ENCODE peak calls at places on chromosomes 4 and X, in seven cellular contexts. W is heart left ventricle, K is SJSA1, G is MM.1S, M is PC-9, O is tibial nerve, N is psoas muscle. U is an unnamed sample.

GRCh38 chrX:112840382-112841113 is at the start of gene AMOT:
- DNase-seq in W (peak), K (peak), G (peak), M (peak), O (peak), N (peak), U (peak)

GRCh38 chr4:73603307-73603710 is 16.9 kb downstream of the RASSF6 start:
- DNase-seq in W (no peak), K (no peak), G (no peak), M (no peak), O (no peak), N (no peak), U (no peak)

GRCh38 chr4:38687571-38688011 is 23.6 kb downstream of the KLF3 start:
- DNase-seq in W (no peak), K (no peak), G (no peak), M (no peak), O (no peak), N (no peak), U (no peak)

GRCh38 chrX:37745354-37745753 is 34.5 kb upstream of the CYBB start:
- DNase-seq in W (peak), K (peak), G (peak), M (peak), O (peak), N (peak), U (peak)

GRCh38 chr4:156705291-156705690 is 266.3 kb downstream of the PDGFC start:
- DNase-seq in W (no peak), K (no peak), G (no peak), M (no peak), O (no peak), N (no peak), U (no peak)

GRCh38 chrX:133364201-133364600 is 51.1 kb downstream of the GPC4 start:
- DNase-seq in W (no peak), K (no peak), G (no peak), M (no peak), O (no peak), N (no peak), U (no peak)

GRCh38 chrX:9775930-9776329 is 10.3 kb upstream of the GPR143 start:
- DNase-seq in W (no peak), K (no peak), G (peak), M (no peak), O (no peak), N (no peak), U (no peak)

GRCh38 chr4:87211249-87211952 is 9.0 kb downstream of the KLHL8 start:
- DNase-seq in W (no peak), K (no peak), G (no peak), M (no peak), O (no peak), N (no peak), U (no peak)

GRCh38 chr4:98706200-98706813 is 47.9 kb upstream of the TSPAN5 start:
- DNase-seq in W (no peak), K (no peak), G (no peak), M (no peak), O (no peak), N (no peak), U (no peak)

GRCh38 chr4:176841730-176842129 is 49.0 kb upstream of the VEGFC start:
- DNase-seq in W (no peak), K (no peak), G (no peak), M (no peak), O (no peak), N (no peak), U (no peak)

GRCh38 chrX:39196192-39197102 is 395.2 kb downstream of the MID1IP1 start:
- DNase-seq in W (no peak), K (peak), G (peak), M (no peak), O (no peak), N (no peak), U (no peak)

GRCh38 chr4:122458625-122459024 is 2.1 kb upstream of the IL2 start:
- DNase-seq in W (no peak), K (peak), G (no peak), M (no peak), O (no peak), N (no peak), U (no peak)

GRCh38 chr4:13543648-13544555 is at the start of gene NKX3-2:
- DNase-seq in W (no peak), K (no peak), G (no peak), M (peak), O (no peak), N (no peak), U (no peak)

GRCh38 chr4:78218260-78218659 is 161.1 kb downstream of the FRAS1 start:
- DNase-seq in W (no peak), K (no peak), G (no peak), M (no peak), O (no peak), N (no peak), U (no peak)

GRCh38 chr4:26039950-26040349 is 125.9 kb downstream of the SMIM20 start:
- DNase-seq in W (no peak), K (no peak), G (no peak), M (no peak), O (no peak), N (no peak), U (no peak)

GRCh38 chrX:45142185-45142584 is 58.5 kb downstream of the DIPK2B start:
- DNase-seq in W (no peak), K (no peak), G (no peak), M (no peak), O (no peak), N (no peak), U (no peak)

GRCh38 chrX:9033586-9033985 is 341 bp downstream of the FAM9B start:
- DNase-seq in W (no peak), K (no peak), G (no peak), M (no peak), O (no peak), N (no peak), U (no peak)

GRCh38 chr4:13783800-13784411 is 156.4 kb upstream of the BOD1L1 start:
- DNase-seq in W (no peak), K (no peak), G (no peak), M (no peak), O (no peak), N (no peak), U (peak)

GRCh38 chrX:2425281-2426071 is 75.3 kb downstream of the DHRSX start:
- DNase-seq in W (no peak), K (no peak), G (no peak), M (no peak), O (no peak), N (no peak), U (no peak)

GRCh38 chrX:9356846-9357245 is 108.0 kb upstream of the TBL1X start:
- DNase-seq in W (no peak), K (no peak), G (no peak), M (no peak), O (no peak), N (no peak), U (no peak)

GRCh38 chr4:77347341-77347740 is 190.3 kb downstream of the CCNG2 start:
- DNase-seq in W (no peak), K (no peak), G (no peak), M (no peak), O (no peak), N (no peak), U (no peak)

GRCh38 chr4:138405439-138405838 is 163.3 kb upstream of the SLC7A11 start:
- DNase-seq in W (no peak), K (no peak), G (peak), M (peak), O (no peak), N (no peak), U (no peak)

GRCh38 chrX:44071847-44072545 is 98.8 kb upstream of the NDP start:
- DNase-seq in W (no peak), K (no peak), G (no peak), M (peak), O (no peak), N (no peak), U (no peak)

GRCh38 chr4:42655921-42656735 is 777 bp downstream of the ATP8A1 start:
- DNase-seq in W (peak), K (no peak), G (peak), M (peak), O (peak), N (peak), U (peak)
- H3K27ac ChIP-seq in W (peak), K (no peak), G (peak), M (no peak), O (peak), N (peak), U (peak)

GRCh38 chr4:143421609-143422008 is 84.9 kb downstream of the GAB1 start:
- DNase-seq in W (no peak), K (no peak), G (no peak), M (no peak), O (no peak), N (no peak), U (no peak)

GRCh38 chr4:143424276-143424675 is 87.6 kb downstream of the GAB1 start:
- DNase-seq in W (no peak), K (no peak), G (no peak), M (no peak), O (no peak), N (no peak), U (no peak)

GRCh38 chr4:143417679-143418403 is 81.2 kb downstream of the GAB1 start:
- DNase-seq in W (no peak), K (no peak), G (peak), M (no peak), O (no peak), N (no peak), U (no peak)

GRCh38 chr4:143420227-143420626 is 83.6 kb downstream of the GAB1 start:
- DNase-seq in W (no peak), K (no peak), G (peak), M (no peak), O (no peak), N (no peak), U (no peak)
- H3K27ac ChIP-seq in W (no peak), K (no peak), G (peak), M (no peak), O (peak), N (peak), U (peak)

GRCh38 chrX:154542723-154543424 is 3.8 kb downstream of the G6PD start:
- DNase-seq in W (peak), K (no peak), G (no peak), M (peak), O (no peak), N (no peak), U (no peak)
- H3K27ac ChIP-seq in W (peak), K (peak), G (no peak), M (peak), O (peak), N (peak), U (peak)

DNA sequence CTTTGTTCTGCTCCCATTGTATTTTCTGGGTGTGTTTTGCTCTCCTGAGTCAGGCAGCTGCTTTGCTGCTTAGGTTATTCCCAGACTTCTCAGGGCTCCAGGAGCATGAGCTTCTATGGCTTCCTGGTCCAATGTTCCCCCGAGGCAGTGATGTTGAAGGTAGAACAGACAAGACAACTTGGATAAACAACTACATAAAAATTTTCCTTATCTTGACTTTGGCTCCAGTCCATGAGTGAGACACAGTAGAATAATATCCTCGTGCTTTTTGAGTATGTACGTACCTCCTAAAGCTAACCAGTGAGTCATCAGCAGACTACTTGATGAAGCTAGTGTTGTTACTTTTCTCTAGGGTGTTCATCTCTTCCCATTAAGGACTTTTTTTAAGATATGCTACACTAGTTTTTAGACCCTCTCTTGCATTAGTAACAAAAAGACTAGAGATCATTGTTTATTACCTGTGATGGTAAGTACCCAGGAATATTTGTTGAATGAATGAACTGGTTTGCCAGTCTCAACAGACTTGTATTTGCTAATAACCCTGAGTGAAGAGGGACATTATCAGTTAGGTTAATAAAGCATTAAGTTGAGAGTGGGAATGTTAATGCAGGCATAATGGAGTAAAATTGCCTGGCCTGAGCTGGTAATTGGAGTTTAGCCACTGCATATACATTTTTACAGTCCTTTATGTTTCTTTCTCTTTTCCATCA is 131.9 kb downstream of the FHIP1A start:
- DNase-seq in W (no peak), K (peak), G (no peak), M (peak), O (no peak), N (no peak), U (no peak)
- H3K27ac ChIP-seq in W (no peak), K (no peak), G (no peak), M (peak), O (peak), N (peak), U (no peak)

DNA sequence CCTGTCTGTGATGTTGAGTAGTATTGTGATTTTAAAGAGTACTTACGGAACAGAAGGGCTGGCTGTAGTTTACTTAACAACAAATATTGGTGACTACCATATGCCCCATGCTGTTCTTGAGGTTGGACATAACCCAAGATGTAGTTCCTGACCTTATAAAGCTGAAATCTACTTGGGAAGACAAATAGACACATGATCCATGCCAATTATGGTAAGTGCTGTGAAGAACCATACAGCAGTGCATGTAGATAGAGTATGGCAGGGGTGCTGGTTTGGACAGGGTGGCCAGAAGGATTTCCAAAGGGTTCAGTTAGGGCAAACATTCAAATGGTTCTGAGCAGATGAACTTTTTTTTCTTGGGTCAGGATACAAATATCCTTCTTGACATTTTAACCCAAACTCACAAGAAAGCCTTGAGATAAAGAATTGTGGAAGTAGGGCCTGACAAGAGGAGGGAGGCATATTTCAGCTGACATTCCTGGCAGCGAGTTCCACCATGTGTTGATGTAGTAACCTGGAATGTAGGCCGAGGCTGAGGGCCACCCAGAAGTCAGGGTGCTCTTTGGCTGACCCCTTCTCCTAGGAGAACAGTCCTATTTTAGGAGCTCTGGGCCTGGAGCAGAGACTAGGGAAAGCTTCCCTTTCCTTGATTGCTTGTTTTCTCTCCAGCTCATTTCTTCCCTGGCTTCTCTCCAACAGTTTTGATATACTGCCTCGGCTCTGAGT is 74.2 kb downstream of the FREM3 start:
- DNase-seq in W (peak), K (peak), G (no peak), M (no peak), O (peak), N (peak), U (no peak)
- H3K27ac ChIP-seq in W (no peak), K (peak), G (no peak), M (no peak), O (peak), N (peak), U (no peak)

GRCh38 chrX:24673424-24673823 is 20.3 kb upstream of the POLA1 start:
- DNase-seq in W (no peak), K (no peak), G (no peak), M (no peak), O (no peak), N (no peak), U (no peak)
- H3K27ac ChIP-seq in W (no peak), K (no peak), G (no peak), M (no peak), O (peak), N (no peak), U (no peak)

DNA sequence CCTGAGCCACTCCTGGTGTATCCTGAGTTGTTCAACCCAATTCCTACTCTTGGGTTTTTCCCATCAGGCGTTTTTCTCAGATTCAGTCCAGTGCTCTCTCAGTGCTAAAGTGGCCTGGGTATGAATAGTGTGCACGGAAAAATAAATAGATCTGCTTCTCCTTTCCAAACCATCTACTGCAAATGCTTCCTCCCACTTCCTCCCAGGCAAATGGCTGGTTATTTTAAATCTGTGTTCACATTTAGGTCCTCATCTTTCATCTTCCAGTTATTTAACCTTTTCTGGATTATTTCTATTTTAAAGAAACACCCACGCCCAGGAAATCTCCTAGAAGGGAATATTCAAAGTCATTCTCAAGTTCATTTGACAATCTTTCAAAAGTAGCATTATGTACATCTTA is 66.1 kb downstream of the MED28 start:
- DNase-seq in W (no peak), K (no peak), G (no peak), M (no peak), O (no peak), N (no peak), U (peak)
- H3K27ac ChIP-seq in W (no peak), K (no peak), G (no peak), M (no peak), O (no peak), N (peak), U (no peak)